ENCODE peak calls at places on chromosomes 6 and 20, in nine cellular contexts. H, F, L, K, M, I, T, V and N are unnamed samples.

GRCh38 chr6:134080171-134080795 is 27.9 kb upstream of the SLC2A12 start:
- DNase-seq in H (no peak), F (no peak), L (no peak), K (peak), M (peak), I (no peak), T (peak), V (no peak), N (no peak)

GRCh38 chr6:27128796-27129094 is 118.8 kb upstream of the PRSS16 start:
- DNase-seq in H (no peak), F (no peak), L (no peak), K (no peak), M (no peak), I (no peak), T (no peak), V (no peak), N (no peak)

GRCh38 chr20:50892394-50892793 is 38.8 kb downstream of the ADNP start:
- DNase-seq in H (no peak), F (no peak), L (no peak), K (no peak), M (no peak), I (no peak), T (no peak), V (no peak), N (no peak)

GRCh38 chr6:166997768-166998255 is 1.4 kb upstream of the CEP43 start:
- DNase-seq in H (peak), F (peak), L (peak), K (peak), M (peak), I (peak), T (peak), V (peak), N (peak)

GRCh38 chr6:84280030-84280429 is 52.6 kb upstream of the CEP162 start:
- DNase-seq in H (no peak), F (no peak), L (no peak), K (no peak), M (no peak), I (peak), T (peak), V (no peak), N (no peak)

GRCh38 chr20:36885355-36885754 is 9.4 kb downstream of the TLDC2 start:
- DNase-seq in H (no peak), F (no peak), L (no peak), K (peak), M (no peak), I (peak), T (peak), V (no peak), N (peak)

GRCh38 chr6:116461563-116462507 is 660 bp downstream of the CALHM6 start:
- DNase-seq in H (no peak), F (peak), L (no peak), K (peak), M (peak), I (peak), T (no peak), V (peak), N (peak)

GRCh38 chr6:75492769-75493168 is 831 bp downstream of the FILIP1 start:
- DNase-seq in H (no peak), F (no peak), L (no peak), K (no peak), M (peak), I (no peak), T (no peak), V (no peak), N (no peak)

GRCh38 chr6:2542858-2543218 is 207.9 kb downstream of the MYLK4 start:
- DNase-seq in H (no peak), F (peak), L (no peak), K (no peak), M (peak), I (peak), T (peak), V (no peak), N (no peak)

GRCh38 chr6:21997414-21998037 is 299.3 kb downstream of the PRL start:
- DNase-seq in H (no peak), F (no peak), L (no peak), K (no peak), M (no peak), I (no peak), T (no peak), V (peak), N (no peak)

GRCh38 chr6:22001336-22002027 is 295.4 kb downstream of the PRL start:
- DNase-seq in H (no peak), F (no peak), L (no peak), K (no peak), M (no peak), I (no peak), T (no peak), V (no peak), N (no peak)

GRCh38 chr6:21996425-21997207 is 300.2 kb downstream of the PRL start:
- DNase-seq in H (no peak), F (no peak), L (no peak), K (no peak), M (no peak), I (no peak), T (no peak), V (peak), N (no peak)

GRCh38 chr6:21998539-21998938 is 298.3 kb downstream of the PRL start:
- DNase-seq in H (no peak), F (no peak), L (no peak), K (no peak), M (no peak), I (no peak), T (no peak), V (no peak), N (no peak)

GRCh38 chr6:21999012-21999528 is 297.8 kb downstream of the PRL start:
- DNase-seq in H (no peak), F (peak), L (no peak), K (no peak), M (no peak), I (peak), T (no peak), V (peak), N (no peak)
- TF ChIP-seq EZH2phosphoT487 in H (no peak), F (no peak), L (no peak), K (no peak), M (no peak), I (no peak), T (no peak), V (no peak), N (no peak)

GRCh38 chr6:131776986-131777385 is 30.8 kb upstream of the ENPP1 start:
- DNase-seq in H (no peak), F (peak), L (no peak), K (no peak), M (no peak), I (no peak), T (no peak), V (no peak), N (no peak)
- TF ChIP-seq EZH2phosphoT487 in H (no peak), F (no peak), L (no peak), K (no peak), M (no peak), I (no peak), T (no peak), V (no peak), N (no peak)

DNA sequence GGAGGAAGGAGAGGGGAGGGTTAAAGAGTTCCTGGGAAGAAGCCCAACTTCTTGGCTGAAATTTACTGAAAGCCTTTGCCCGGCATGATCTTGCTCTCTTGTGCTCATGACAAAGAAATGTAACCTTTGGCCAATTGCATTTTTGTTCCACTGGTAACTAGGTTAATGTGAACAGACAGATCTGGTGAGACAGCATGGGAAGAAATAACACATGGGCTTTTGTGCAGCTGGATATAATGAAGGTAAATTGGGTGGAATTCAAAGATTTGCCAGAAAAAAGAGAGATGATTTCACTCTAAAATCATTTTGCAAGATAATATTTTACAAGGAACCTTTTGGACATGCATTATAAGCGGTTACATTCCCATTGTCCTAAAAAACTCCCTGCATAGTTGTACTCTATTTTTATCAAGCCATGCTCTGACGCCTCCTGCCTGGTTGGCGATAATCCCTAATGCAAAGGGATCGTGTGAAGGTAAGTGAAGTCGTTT is 161.1 kb upstream of the AGPAT4 start:
- DNase-seq in H (no peak), F (peak), L (no peak), K (no peak), M (no peak), I (peak), T (peak), V (no peak), N (peak)
- TF ChIP-seq EZH2phosphoT487 in H (no peak), F (no peak), L (no peak), K (no peak), M (no peak), I (no peak), T (no peak), V (no peak), N (no peak)

GRCh38 chr6:125985967-125986294 is 409 bp upstream of the TRMT11 start:
- DNase-seq in H (no peak), F (no peak), L (no peak), K (no peak), M (no peak), I (no peak), T (no peak), V (no peak), N (no peak)
- TF ChIP-seq EZH2phosphoT487 in H (no peak), F (no peak), L (no peak), K (no peak), M (no peak), I (no peak), T (no peak), V (no peak), N (no peak)

GRCh38 chr6:159041181-159041580 is 3.6 kb downstream of the TAGAP start:
- DNase-seq in H (no peak), F (no peak), L (no peak), K (no peak), M (no peak), I (no peak), T (no peak), V (no peak), N (no peak)
- TF ChIP-seq EZH2phosphoT487 in H (no peak), F (no peak), L (no peak), K (no peak), M (no peak), I (no peak), T (no peak), V (no peak), N (no peak)

DNA sequence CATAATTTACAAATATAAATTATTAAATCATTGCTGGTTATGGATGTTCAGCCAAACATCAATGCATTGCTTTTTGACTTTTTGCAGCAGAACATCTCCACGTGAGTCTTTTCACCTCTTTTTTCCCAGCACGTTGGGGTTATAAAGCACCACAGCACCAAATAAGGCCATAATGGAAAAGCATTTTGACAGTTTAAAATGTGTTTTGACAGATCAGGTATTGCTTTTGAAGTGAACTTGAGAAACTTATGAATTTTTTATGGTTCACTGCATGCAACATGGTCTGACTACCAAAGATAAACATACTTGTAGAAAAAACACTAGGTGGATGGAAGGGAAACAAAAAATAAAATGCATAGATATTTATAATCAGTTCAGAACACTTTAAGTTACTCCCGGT is 622.4 kb downstream of the HTR1B start:
- DNase-seq in H (no peak), F (no peak), L (no peak), K (no peak), M (no peak), I (no peak), T (no peak), V (no peak), N (no peak)
- TF ChIP-seq EZH2phosphoT487 in H (no peak), F (no peak), L (no peak), K (no peak), M (no peak), I (no peak), T (no peak), V (no peak), N (no peak)

DNA sequence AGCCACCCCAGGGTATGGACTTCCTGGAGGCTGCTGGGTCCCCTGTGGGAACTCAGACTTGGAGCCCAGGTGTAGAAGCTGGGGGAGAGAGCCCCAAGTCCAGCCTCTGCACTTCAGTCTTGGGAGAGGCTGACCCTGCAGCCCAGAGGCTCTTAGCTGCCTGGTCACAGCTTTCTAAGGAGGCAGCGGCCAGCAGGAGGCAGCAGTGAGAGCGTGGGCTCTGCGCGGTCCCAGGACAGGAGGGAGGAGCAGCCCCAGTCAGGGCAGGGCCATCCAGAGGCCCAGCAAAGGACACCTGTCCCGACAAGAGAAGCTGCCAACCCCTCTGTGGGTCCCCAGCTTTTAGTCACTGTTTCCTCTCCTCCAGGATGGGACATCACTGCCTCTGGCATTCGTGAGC is 9.4 kb downstream of the TREML2 start:
- DNase-seq in H (peak), F (peak), L (peak), K (peak), M (no peak), I (peak), T (peak), V (peak), N (peak)
- TF ChIP-seq EZH2phosphoT487 in H (no peak), F (no peak), L (no peak), K (no peak), M (no peak), I (no peak), T (no peak), V (no peak), N (no peak)